ENCODE peak calls at places on chromosomes 11 and 22, in nine cellular contexts. F, N, B, U, C, J, Z, Y and P are unnamed samples. For H3K36me3, the result is how much of the 10 kb centered on the place peaks cover.

GRCh38 chr11:12842933-12843636 is 166.0 kb upstream of the RASSF10 start:
- DNase-seq in U (peak), N (peak), C (peak), Y (no peak), Z (no peak), J (no peak), F (no peak), B (no peak), P (no peak)

GRCh38 chr11:126862664-126863247 is 137.8 kb downstream of the KIRREL3 start:
- DNase-seq in F (no peak), C (no peak), U (no peak), Z (no peak), B (no peak), N (no peak), J (no peak), Y (no peak), P (no peak)

GRCh38 chr11:134098566-134099184 is 29.8 kb downstream of the JAM3 start:
- DNase-seq in F (no peak), B (no peak), N (no peak), Y (no peak), U (no peak), C (no peak), Z (no peak), J (no peak), P (no peak)

GRCh38 chr22:41092847-41093371 is 517 bp downstream of the EP300 start:
- DNase-seq in Y (no peak), N (no peak), B (peak), C (peak), F (peak), U (peak), Z (no peak), J (no peak), P (peak)

GRCh38 chr11:36037031-36037430 is 93.2 kb downstream of the LDLRAD3 start:
- DNase-seq in Z (peak), C (peak), Y (no peak), N (no peak), F (no peak), J (peak), U (no peak), B (no peak), P (peak)

GRCh38 chr22:44199164-44199563 is 18.4 kb downstream of the PARVG start:
- DNase-seq in C (no peak), Z (no peak), B (no peak), J (no peak), Y (no peak), U (no peak), F (no peak), N (no peak), P (no peak)

GRCh38 chr11:131033151-131033651 is 116.9 kb upstream of the SNX19 start:
- DNase-seq in U (no peak), B (no peak), N (no peak), C (peak), Z (peak), Y (no peak), F (no peak), J (no peak), P (peak)

GRCh38 chr22:17890892-17891291 is 116.6 kb upstream of the BID start:
- DNase-seq in U (no peak), B (no peak), Y (no peak), J (no peak), C (no peak), Z (no peak), N (no peak), F (no peak), P (no peak)

GRCh38 chr11:111045874-111046273 is 199.7 kb upstream of the POU2AF2 start:
- DNase-seq in C (peak), F (no peak), B (no peak), U (no peak), Z (no peak), N (no peak), Y (no peak), J (no peak), P (no peak)

DNA sequence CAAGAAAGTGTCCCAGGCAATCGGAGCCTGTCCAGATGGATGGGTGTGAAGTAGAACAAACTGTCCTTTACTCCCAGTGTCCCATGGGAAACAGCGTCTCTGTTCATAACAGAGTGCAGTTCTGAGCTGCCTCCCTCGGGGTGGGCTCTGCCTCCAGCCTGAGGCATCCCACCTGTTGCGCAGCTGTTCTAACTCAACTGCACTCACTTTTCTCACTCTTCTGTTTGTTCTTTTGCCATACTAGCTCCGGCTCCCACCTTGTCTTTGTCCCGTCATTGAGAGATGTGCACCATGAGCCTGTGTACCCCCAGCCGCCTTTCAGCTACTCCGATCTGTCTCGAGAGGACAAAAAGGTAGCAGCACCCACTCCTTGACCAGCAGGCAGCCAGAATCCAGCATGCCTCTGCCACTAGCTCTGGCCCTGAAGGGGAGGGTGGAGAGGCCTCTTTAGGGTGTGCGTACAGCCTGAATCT is 20.7 kb upstream of the CDC42EP2 start:
- DNase-seq in J (no peak), N (no peak), Z (no peak), U (no peak), C (no peak), B (no peak), Y (peak), F (no peak), P (no peak)
- H3K36me3 ChIP-seq in J (under half), N (half or more), Z (under half), U (half or more), C (under half), B (under half), Y (under half), F (half or more), P (under half)

DNA sequence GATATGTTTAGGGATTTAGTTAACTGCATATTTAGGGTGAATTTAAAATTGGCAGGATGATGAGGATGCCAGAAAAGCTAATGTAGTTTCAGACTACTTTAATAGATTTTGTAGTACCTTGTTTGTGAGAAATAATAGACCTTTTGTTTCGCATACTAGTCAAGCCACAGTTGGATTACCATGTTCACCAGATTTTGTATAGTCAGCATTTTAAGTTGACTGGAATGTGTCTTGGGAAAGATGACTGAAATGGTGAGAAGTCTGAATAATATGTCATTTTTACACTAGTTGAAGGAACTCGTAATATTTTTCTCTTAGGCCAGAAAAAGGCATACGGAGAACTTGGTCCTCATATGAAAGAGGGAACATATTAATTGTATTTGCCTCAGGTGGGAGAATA is 23.4 kb downstream of the ATM start:
- DNase-seq in J (no peak), F (no peak), Z (no peak), C (no peak), N (no peak), B (no peak), Y (no peak), U (no peak), P (no peak)
- H3K36me3 ChIP-seq in J (under half), F (half or more), Z (under half), C (under half), N (under half), B (under half), Y (under half), U (under half), P (under half)

DNA sequence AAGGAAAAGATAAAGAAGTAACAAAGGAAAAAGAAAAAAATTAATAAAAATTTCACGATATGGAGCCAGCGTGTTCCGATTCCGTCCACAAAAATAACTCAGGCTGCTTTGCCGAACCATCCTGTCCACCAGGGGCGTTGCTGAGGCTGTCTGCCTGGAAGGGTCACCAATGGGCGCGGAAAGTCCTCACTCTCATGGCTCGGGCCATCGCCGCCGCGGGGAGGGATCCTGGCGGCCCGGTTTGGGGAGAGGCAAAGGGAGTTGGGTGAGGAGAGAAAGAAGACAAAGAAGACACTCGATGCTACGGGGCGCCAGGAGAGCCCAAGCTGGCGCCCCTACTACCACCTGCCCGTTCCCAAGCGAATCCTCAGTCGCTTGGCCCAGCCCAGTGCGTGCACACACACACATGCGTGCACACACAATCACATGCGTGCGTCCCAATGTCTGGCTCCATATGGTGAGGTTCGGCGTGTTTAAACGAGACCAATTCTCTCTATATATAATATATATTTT is 5.6 kb upstream of the PYGM start:
- DNase-seq in B (no peak), N (no peak), F (no peak), C (no peak), Y (no peak), J (peak), Z (no peak), U (peak), P (no peak)
- H3K36me3 ChIP-seq in B (half or more), N (half or more), F (half or more), C (half or more), Y (under half), J (half or more), Z (under half), U (half or more), P (half or more)

GRCh38 chr11:65427691-65428577 is 5.3 kb downstream of the NEAT1 start:
- DNase-seq in Z (no peak), C (peak), N (no peak), Y (peak), F (peak), U (peak), B (peak), J (no peak), P (peak)
- H3K36me3 ChIP-seq in Z (under half), C (half or more), N (half or more), Y (under half), F (under half), U (half or more), B (under half), J (under half), P (half or more)

GRCh38 chr11:118485273-118485672 is 42.0 kb upstream of the TTC36 start:
- DNase-seq in N (peak), J (no peak), Y (no peak), Z (no peak), U (no peak), F (no peak), B (no peak), C (peak), P (no peak)

GRCh38 chr11:118488480-118489109 is 38.7 kb upstream of the TTC36 start:
- DNase-seq in C (peak), J (no peak), N (peak), Y (peak), B (peak), F (peak), U (peak), Z (peak), P (peak)

DNA sequence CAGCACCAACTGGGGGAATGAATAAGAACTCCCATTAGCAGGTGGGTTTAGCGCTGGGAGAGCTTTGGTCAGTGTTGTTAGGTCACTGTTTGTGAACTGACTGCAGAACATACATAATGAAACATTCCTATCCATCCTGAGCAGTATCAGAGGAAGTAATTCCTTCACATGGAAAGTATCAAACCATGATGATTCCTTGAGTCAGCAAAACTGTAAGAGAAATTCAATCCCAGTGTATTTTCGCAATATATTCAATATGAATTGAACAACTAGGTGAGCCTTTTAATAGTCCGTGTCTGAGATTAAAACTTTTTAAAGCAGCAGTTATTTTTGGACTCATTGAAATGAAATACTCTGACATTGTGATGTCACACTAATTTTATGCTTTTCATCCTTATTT is 42.9 kb upstream of the TTC36 start:
- DNase-seq in C (no peak), J (no peak), Y (no peak), N (no peak), U (no peak), F (no peak), B (no peak), Z (no peak), P (no peak)
- H3K36me3 ChIP-seq in C (half or more), J (half or more), Y (under half), N (half or more), U (half or more), F (half or more), B (under half), Z (under half), P (half or more)

GRCh38 chr11:66056541-66056940 is 4.4 kb downstream of the SF3B2 start:
- DNase-seq in Y (no peak), C (no peak), J (no peak), U (no peak), Z (no peak), B (no peak), N (no peak), F (no peak), P (no peak)
- H3K36me3 ChIP-seq in Y (under half), C (half or more), J (half or more), U (half or more), Z (under half), B (half or more), N (half or more), F (half or more), P (half or more)

GRCh38 chr11:6377902-6378694 is 12.2 kb upstream of the SMPD1 start:
- DNase-seq in C (no peak), Z (no peak), J (no peak), N (no peak), U (no peak), F (no peak), B (no peak), Y (no peak), P (no peak)
- H3K36me3 ChIP-seq in C (under half), Z (under half), J (under half), N (under half), U (under half), F (under half), B (under half), Y (under half), P (under half)

DNA sequence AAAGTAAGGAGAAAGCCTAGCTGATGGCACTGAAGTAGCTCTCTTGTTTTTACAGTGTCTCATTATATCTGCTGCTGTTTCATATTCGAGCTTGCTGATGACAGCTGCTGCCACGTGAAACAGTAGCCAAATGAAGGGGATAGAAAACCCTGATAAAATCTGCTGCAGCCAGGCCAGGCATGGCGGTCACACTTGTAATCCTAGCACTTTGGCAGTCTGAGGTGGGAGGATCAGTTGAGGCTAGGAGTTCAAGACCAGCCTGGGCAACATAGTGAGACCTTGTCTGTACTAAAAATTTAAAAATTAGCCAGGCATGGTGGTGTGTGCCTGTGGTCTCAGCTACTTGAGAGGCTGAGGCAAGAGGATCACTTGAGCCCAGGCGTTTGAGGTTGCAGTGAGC is 13.4 kb downstream of the IFT46 start:
- DNase-seq in J (no peak), Y (no peak), N (no peak), B (no peak), Z (no peak), U (no peak), C (no peak), F (no peak), P (no peak)
- H3K36me3 ChIP-seq in J (under half), Y (under half), N (under half), B (under half), Z (under half), U (under half), C (under half), F (under half), P (under half)